ENCODE peak calls at places on chromosomes 6 and 20, in eight cellular contexts. S is PC-9; R is stimulated activated CD8-positive, alpha-beta memory T cell treated with anti-CD3 and anti-CD28 coated beads, Interleukin-15, amount 100 ng/mL, for 24 hours; L is stimulated activated CD4-positive, alpha-beta T cell treated with anti-CD3 and anti-CD28 coated beads, Interleukin-4, amount 100 ng/mL, for 48 hours; T is lower lobe of right lung; H is uterus; D is progenitor cell of endocrine pancreas; Z is NCI-H774. A is an unnamed sample.
A peak's percentile ranks its signal among the peaks of the same experiment; 100 is the strongest.

GRCh38 chr6:33213166-33213988 is 5.1 kb downstream of the RING1 start:
- DNase-seq in T (no peak), R (no peak), Z (no peak), S (no peak), H (no peak), D (no peak), L (no peak), A (no peak)

GRCh38 chr6:101083533-101084172 is 202.5 kb upstream of the ASCC3 start:
- DNase-seq in D (no peak), R (no peak), Z (peak; percentile 31), T (no peak), L (no peak), S (peak; percentile 97), H (no peak), A (no peak)

GRCh38 chr20:59299961-59300340 is 460 bp upstream of the EDN3 start:
- DNase-seq in S (no peak), T (no peak), L (no peak), R (no peak), D (no peak), H (no peak), Z (no peak), A (no peak)

GRCh38 chr6:33905081-33905609 is 101.3 kb upstream of the MLN start:
- DNase-seq in T (peak; percentile 30), H (no peak), R (no peak), Z (no peak), S (no peak), D (no peak), L (no peak), A (no peak)

GRCh38 chr6:52725530-52726192 is 37.6 kb downstream of the GSTA2 start:
- DNase-seq in D (no peak), H (no peak), T (no peak), R (no peak), Z (peak; percentile 89), L (no peak), S (peak; percentile 84), A (no peak)

GRCh38 chr20:37443596-37443995 is 77.5 kb upstream of the NNAT start:
- DNase-seq in S (no peak), D (no peak), Z (no peak), L (no peak), H (no peak), T (no peak), R (no peak), A (no peak)

GRCh38 chr6:106974337-106974998 is at the start of gene CD24:
- DNase-seq in T (peak; percentile 62), R (no peak), H (no peak), D (peak; percentile 89), Z (peak; percentile 87), S (peak; percentile 53), L (peak; percentile 11), A (no peak)

GRCh38 chr6:141610741-141611140 is 522.0 kb upstream of the GJE1 start:
- DNase-seq in L (no peak), D (no peak), R (no peak), Z (no peak), S (no peak), H (no peak), T (peak; percentile 17), A (no peak)

GRCh38 chr6:44041461-44042260 is 85.6 kb downstream of the MRPL14 start:
- DNase-seq in T (peak; percentile 16), Z (no peak), D (no peak), S (peak; percentile 94), L (no peak), R (no peak), H (peak; percentile 82), A (peak; percentile 58)

GRCh38 chr20:40956503-40956902 is 72.1 kb upstream of the TOP1 start:
- DNase-seq in H (no peak), Z (no peak), L (no peak), S (peak; percentile 27), R (no peak), T (no peak), D (no peak), A (peak; percentile 55)

GRCh38 chr6:26030716-26031115 is 56.5 kb upstream of the HFE start:
- DNase-seq in Z (no peak), S (no peak), T (no peak), H (no peak), R (no peak), L (no peak), D (no peak), A (no peak)

GRCh38 chr6:168330403-168330802 is 10.8 kb upstream of the DACT2 start:
- DNase-seq in Z (no peak), R (no peak), T (no peak), D (no peak), S (no peak), H (no peak), L (no peak), A (no peak)

GRCh38 chr20:44384423-44385027 is 29.0 kb downstream of the HNF4A start:
- DNase-seq in L (peak; percentile 88), R (peak; percentile 76), T (peak; percentile 91), H (peak; percentile 69), D (peak; percentile 73), Z (peak; percentile 44), S (peak; percentile 60), A (peak; percentile 86)

GRCh38 chr20:38057351-38057972 is 23.9 kb downstream of the RPRD1B start:
- DNase-seq in T (peak; percentile 89), H (peak; percentile 82), L (peak; percentile 66), S (peak; percentile 53), D (peak; percentile 77), R (peak; percentile 49), Z (peak; percentile 67), A (peak; percentile 95)

GRCh38 chr6:147176795-147177194 is 27.4 kb upstream of the STXBP5 start:
- DNase-seq in D (no peak), H (no peak), Z (no peak), L (no peak), T (no peak), S (no peak), R (no peak), A (no peak)

GRCh38 chr20:9447182-9447581 is 67.2 kb upstream of the LAMP5 start:
- DNase-seq in L (no peak), S (no peak), R (no peak), D (no peak), Z (no peak), H (no peak), T (no peak), A (no peak)

GRCh38 chr20:50038574-50038991 is 55.8 kb downstream of the SNAI1 start:
- DNase-seq in H (no peak), S (peak; percentile 52), D (no peak), T (no peak), L (no peak), Z (peak; percentile 81), R (no peak), A (no peak)

GRCh38 chr20:47031028-47031427 is 136.4 kb downstream of the EYA2 start:
- DNase-seq in R (no peak), H (no peak), T (no peak), Z (no peak), S (no peak), L (no peak), D (no peak), A (no peak)

GRCh38 chr20:19973920-19974620 is 43.1 kb upstream of the NAA20 start:
- DNase-seq in T (peak; percentile 71), L (no peak), R (no peak), D (no peak), S (peak; percentile 78), H (peak; percentile 64), Z (no peak), A (peak; percentile 92)

GRCh38 chr20:58692579-58693225 is at the start of gene NPEPL1:
- DNase-seq in L (peak; percentile 55), S (no peak), R (peak; percentile 38), Z (peak; percentile 26), D (peak; percentile 65), T (peak; percentile 85), H (peak; percentile 60), A (peak; percentile 81)

GRCh38 chr6:112780498-112781096 is 433.5 kb downstream of the RFPL4B start:
- DNase-seq in H (peak; percentile 68), S (peak; percentile 44), Z (peak; percentile 17), R (no peak), L (peak; percentile 24), T (peak; percentile 45), D (peak; percentile 66), A (peak; percentile 76)

GRCh38 chr6:47203266-47203967 is 106.3 kb downstream of the TNFRSF21 start:
- DNase-seq in H (no peak), R (no peak), T (no peak), Z (no peak), L (no peak), S (no peak), D (no peak), A (no peak)

GRCh38 chr6:34246563-34247391 is 2.0 kb downstream of the SMIM29 start:
- DNase-seq in L (no peak), T (peak; percentile 39), H (no peak), R (no peak), Z (no peak), D (no peak), S (peak; percentile 75), A (no peak)

GRCh38 chr6:76574746-76575145 is 502.3 kb upstream of the IMPG1 start:
- DNase-seq in L (no peak), Z (no peak), S (no peak), T (no peak), R (no peak), D (no peak), H (no peak), A (no peak)

GRCh38 chr6:148769304-148769968 is 22.6 kb downstream of the UST start:
- DNase-seq in S (no peak), T (no peak), D (no peak), Z (no peak), L (no peak), H (no peak), R (no peak), A (no peak)

GRCh38 chr6:169985121-169986015 is 233.9 kb downstream of the ERMARD start:
- DNase-seq in Z (no peak), H (no peak), D (no peak), S (no peak), L (no peak), R (no peak), T (no peak), A (peak; percentile 37)

GRCh38 chr6:36685926-36686667 is 7.6 kb downstream of the CDKN1A start:
- DNase-seq in T (peak; percentile 74), R (no peak), S (no peak), Z (no peak), H (no peak), L (no peak), D (no peak), A (no peak)

GRCh38 chr6:72553531-72554202 is 68.2 kb upstream of the KCNQ5 start:
- DNase-seq in Z (peak; percentile 44), D (no peak), L (no peak), S (no peak), R (no peak), T (no peak), H (no peak), A (no peak)

GRCh38 chr6:112251170-112251945 is 3.0 kb downstream of the LAMA4 start:
- DNase-seq in L (no peak), H (peak; percentile 76), R (no peak), T (no peak), S (peak; percentile 94), D (no peak), Z (no peak), A (peak; percentile 70)

GRCh38 chr6:12246900-12247299 is 43.3 kb upstream of the EDN1 start:
- DNase-seq in D (no peak), Z (no peak), S (no peak), R (no peak), H (no peak), L (no peak), T (no peak), A (no peak)

GRCh38 chr6:122059918-122060317 is 339.5 kb upstream of the HSF2 start:
- DNase-seq in D (no peak), T (no peak), L (no peak), Z (no peak), R (no peak), S (no peak), H (no peak), A (no peak)

GRCh38 chr6:42392871-42393270 is 58.9 kb downstream of the TRERF1 start:
- DNase-seq in L (no peak), S (no peak), H (no peak), D (no peak), T (no peak), R (no peak), Z (no peak), A (no peak)

GRCh38 chr6:43715056-43715788 is 27.6 kb upstream of the MRPS18A start:
- DNase-seq in R (no peak), D (no peak), S (no peak), Z (no peak), H (no peak), L (no peak), T (no peak), A (no peak)

GRCh38 chr6:37994238-37994637 is 174.7 kb downstream of the ZFAND3 start:
- DNase-seq in Z (no peak), T (no peak), S (no peak), D (no peak), L (no peak), H (no peak), R (no peak), A (no peak)